ENCODE peak calls at places on chromosome 13, in ten cellular contexts. F is ELR; L is cardiac septum; R is epithelial cell of esophagus; P is OCI-M1; E is stimulated activated CD4-positive, alpha-beta T cell treated with anti-CD3 and anti-CD28 coated beads, Interleukin-4, amount 100 ng/mL, for 4 hours; M is NCI-H345; J is NCI-H526 treated with DMSO at 0.1 percent for 48 hours; B is tibial artery; Z is lower leg skin. I is an unnamed sample.

GRCh38 chr13:100789481-100789880 is 114.9 kb upstream of the TMTC4 start:
- DNase-seq in J (no peak), L (no peak), M (peak; percentile 88), E (no peak), P (no peak), F (no peak), Z (no peak), R (no peak), B (no peak), I (no peak)

GRCh38 chr13:29681859-29682258 is 86.4 kb upstream of the SLC7A1 start:
- DNase-seq in R (no peak), B (no peak), P (no peak), Z (no peak), F (no peak), E (no peak), M (no peak), L (no peak), J (no peak), I (no peak)

GRCh38 chr13:44157614-44158013 is 216.0 kb upstream of the SERP2 start:
- DNase-seq in Z (no peak), M (no peak), J (no peak), B (peak; percentile 86), L (no peak), F (no peak), P (no peak), R (no peak), E (no peak), I (peak; percentile 61)

GRCh38 chr13:28459911-28460310 is 35.0 kb downstream of the FLT1 start:
- DNase-seq in J (no peak), R (peak; percentile 7), L (no peak), M (no peak), F (no peak), P (no peak), Z (no peak), E (no peak), B (no peak), I (no peak)

GRCh38 chr13:110869805-110870706 is 44.8 kb downstream of the ANKRD10 start:
- DNase-seq in Z (peak; percentile 90), E (no peak), M (no peak), P (peak; percentile 75), L (peak; percentile 93), F (peak; percentile 100), R (peak; percentile 100), J (no peak), B (peak; percentile 98), I (peak; percentile 96)

GRCh38 chr13:113084094-113084942 is 21.3 kb upstream of the F7 start:
- DNase-seq in Z (no peak), F (no peak), R (no peak), L (no peak), J (no peak), B (no peak), M (no peak), P (no peak), E (no peak), I (no peak)

GRCh38 chr13:32079586-32079985 is 48.0 kb downstream of the FRY start:
- DNase-seq in B (no peak), R (no peak), Z (no peak), L (no peak), E (no peak), P (no peak), J (no peak), M (no peak), F (no peak), I (no peak)

GRCh38 chr13:49098198-49098597 is 121.9 kb upstream of the MLNR start:
- DNase-seq in F (peak; percentile 93), J (no peak), L (no peak), P (no peak), M (no peak), Z (no peak), E (no peak), B (peak; percentile 71), R (peak; percentile 79), I (no peak)

GRCh38 chr13:100597253-100597652 is 8.7 kb upstream of the GGACT start:
- DNase-seq in B (no peak), E (no peak), F (peak; percentile 13), Z (no peak), M (no peak), J (no peak), R (no peak), L (no peak), P (no peak), I (no peak)

GRCh38 chr13:24135674-24136300 is 24.7 kb upstream of the SPATA13 start:
- DNase-seq in B (no peak), M (no peak), L (no peak), J (no peak), R (no peak), Z (no peak), E (no peak), F (peak; percentile 80), P (no peak), I (no peak)

GRCh38 chr13:96052655-96053002 is 572 bp downstream of the UGGT2 start:
- DNase-seq in Z (no peak), M (peak; percentile 66), J (peak; percentile 35), L (no peak), F (peak; percentile 77), P (peak; percentile 64), R (peak; percentile 71), E (no peak), B (no peak), I (no peak)

GRCh38 chr13:75299913-75300862 is 181.8 kb downstream of the TBC1D4 start:
- DNase-seq in P (no peak), M (no peak), L (no peak), E (no peak), F (peak; percentile 49), B (no peak), J (no peak), Z (no peak), R (no peak), I (no peak)